ENCODE peak calls at places on chromosomes 7 and 10, in eight cellular contexts. O, I, P, D, Y, L, N and C are unnamed samples.

GRCh38 chr10:59606551-59606961 is 103.1 kb downstream of the SLC16A9 start:
- DNase-seq in D (peak; percentile 63), L (no peak), I (no peak), N (no peak), Y (no peak), P (no peak), O (no peak), C (no peak)

GRCh38 chr10:10677479-10677878 is 340.2 kb upstream of the CELF2 start:
- DNase-seq in O (peak; percentile 56), I (peak; percentile 43), N (peak; percentile 39), L (no peak), Y (peak; percentile 69), P (peak; percentile 55), D (peak; percentile 18), C (peak; percentile 65)

GRCh38 chr10:82815680-82816079 is 940.7 kb downstream of the NRG3 start:
- DNase-seq in I (no peak), D (no peak), Y (no peak), O (no peak), L (no peak), N (no peak), P (no peak), C (no peak)

GRCh38 chr10:74081192-74081803 is 69.3 kb downstream of the AP3M1 start:
- DNase-seq in L (no peak), P (peak; percentile 42), D (peak; percentile 94), I (peak; percentile 56), O (peak; percentile 62), N (no peak), Y (no peak), C (peak; percentile 36)

GRCh38 chr7:136033413-136034031 is 56.4 kb upstream of the MTPN start:
- DNase-seq in P (peak; percentile 16), D (no peak), N (no peak), I (no peak), Y (peak; percentile 40), L (no peak), O (no peak), C (no peak)

GRCh38 chr10:75062900-75063299 is 48.6 kb upstream of the SAMD8 start:
- DNase-seq in L (no peak), N (no peak), Y (no peak), P (no peak), D (no peak), O (no peak), I (no peak), C (no peak)

GRCh38 chr7:140525741-140526140 is 46.4 kb upstream of the MKRN1 start:
- DNase-seq in I (peak; percentile 32), L (no peak), N (no peak), O (peak; percentile 56), P (peak; percentile 63), Y (no peak), D (peak; percentile 83), C (no peak)

GRCh38 chr7:51022821-51023220 is 240.1 kb upstream of the GRB10 start:
- DNase-seq in N (no peak), I (no peak), O (no peak), L (peak; percentile 5), Y (no peak), D (no peak), P (no peak), C (no peak)

GRCh38 chr10:27525819-27526218 is 21.7 kb downstream of the RAB18 start:
- DNase-seq in Y (no peak), D (no peak), N (no peak), L (no peak), P (no peak), O (no peak), I (no peak), C (no peak)

GRCh38 chr7:98227939-98228338 is 16.7 kb downstream of the BHLHA15 start:
- DNase-seq in I (no peak), N (no peak), D (no peak), L (no peak), P (no peak), Y (no peak), O (no peak), C (no peak)

GRCh38 chr7:25289522-25289921 is 61.2 kb upstream of the NPVF start:
- DNase-seq in D (no peak), I (no peak), Y (no peak), L (no peak), O (no peak), N (no peak), P (no peak), C (no peak)

GRCh38 chr10:62178568-62178967 is 90.1 kb downstream of the RTKN2 start:
- DNase-seq in P (no peak), I (no peak), L (no peak), O (no peak), D (no peak), Y (no peak), N (no peak), C (no peak)

GRCh38 chr10:97685395-97685958 is 1.6 kb downstream of the AVPI1 start:
- DNase-seq in I (no peak), N (no peak), O (peak; percentile 54), D (peak; percentile 27), Y (no peak), L (no peak), P (peak; percentile 66), C (no peak)

DNA sequence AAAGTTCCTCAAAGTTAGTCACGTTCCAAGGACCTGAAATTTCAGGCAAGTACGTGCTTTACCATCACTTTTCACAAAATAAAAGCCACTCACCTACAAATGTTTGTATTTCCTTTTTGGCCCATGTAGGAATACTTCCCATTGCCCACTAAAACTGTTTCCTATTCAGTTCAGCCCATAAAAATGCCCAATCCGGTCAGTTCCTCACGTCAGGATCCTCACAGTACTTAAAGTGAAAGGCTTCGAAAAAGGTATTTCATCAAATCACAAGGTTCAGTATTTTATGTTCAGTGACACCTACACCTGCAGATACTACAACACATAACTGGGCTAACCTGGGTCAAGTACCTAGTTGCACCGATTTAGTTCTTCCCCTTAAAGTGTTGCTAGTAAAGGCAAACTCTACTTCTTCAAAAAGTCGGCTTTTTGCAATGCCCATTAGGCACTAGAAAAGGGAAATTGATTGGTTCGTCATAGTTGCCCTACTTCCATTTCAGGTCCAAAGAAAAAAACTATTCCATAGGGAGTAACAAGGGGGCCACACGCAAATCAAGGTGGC is 1.1 kb downstream of the SNX13 start:
- DNase-seq in N (no peak), I (no peak), L (no peak), D (peak; percentile 67), O (no peak), Y (no peak), P (no peak), C (no peak)
- H3K4me3 ChIP-seq in N (peak overlapping the region; percentile 97), I (peak overlapping the region; percentile 89), L (peak overlapping the region; percentile 80), D (peak overlapping the region; percentile 94), O (peak overlapping the region; percentile 80), Y (peak overlapping the region; percentile 91), P (peak overlapping the region; percentile 89), C (peak overlapping the region; percentile 89)

GRCh38 chr7:32073533-32073932 is 3.3 kb upstream of the PDE1C start:
- DNase-seq in L (no peak), D (no peak), Y (no peak), O (no peak), N (no peak), P (no peak), I (no peak), C (no peak)
- H3K27me3 ChIP-seq in L (peaks cover 34% of the 10 kb centered on the region), D (no peaks in the 10 kb centered on the region), Y (no peaks in the 10 kb centered on the region), O (no peaks in the 10 kb centered on the region), N (peaks cover 23% of the 10 kb centered on the region), P (peaks cover 55% of the 10 kb centered on the region), I (no peaks in the 10 kb centered on the region), C (no peaks in the 10 kb centered on the region)

GRCh38 chr10:5547684-5547933 is 22.8 kb downstream of the CALML3 start:
- DNase-seq in D (no peak), L (no peak), I (no peak), P (no peak), Y (no peak), N (peak; percentile 12), O (no peak), C (no peak)
- H3K27ac ChIP-seq in D (peak overlapping the region; percentile 100), L (peak overlapping the region; percentile 74), I (no peak overlapping the region), P (peak overlapping the region; percentile 88), Y (peak overlapping the region; percentile 64), N (peak overlapping the region; percentile 34), O (peak overlapping the region; percentile 96), C (peak overlapping the region; percentile 93)

GRCh38 chr7:151711435-151711872 is 165.5 kb downstream of the PRKAG2 start:
- DNase-seq in Y (no peak), O (no peak), L (no peak), N (no peak), I (no peak), D (no peak), P (no peak), C (no peak)
- H3K4me3 ChIP-seq in Y (no peak overlapping the region), O (no peak overlapping the region), L (no peak overlapping the region), N (no peak overlapping the region), I (no peak overlapping the region), D (no peak overlapping the region), P (no peak overlapping the region), C (no peak overlapping the region)

GRCh38 chr10:117136391-117136975 is 1.6 kb downstream of the VAX1 start:
- DNase-seq in L (no peak), I (no peak), Y (no peak), N (no peak), P (no peak), D (no peak), O (no peak), C (no peak)

GRCh38 chr10:117138838-117139580 is 939 bp upstream of the VAX1 start:
- DNase-seq in L (no peak), Y (no peak), P (no peak), D (peak; percentile 4), O (no peak), N (no peak), I (no peak), C (no peak)

GRCh38 chr10:117137911-117138642 is at the start of gene VAX1:
- DNase-seq in I (no peak), O (no peak), N (no peak), L (no peak), Y (no peak), D (peak; percentile 30), P (no peak), C (no peak)

GRCh38 chr10:117135480-117136140 is 2.5 kb downstream of the VAX1 start:
- DNase-seq in Y (no peak), P (no peak), L (no peak), I (no peak), O (no peak), N (no peak), D (no peak), C (no peak)

GRCh38 chr10:117137031-117137910 is 799 bp downstream of the VAX1 start:
- DNase-seq in L (no peak), N (no peak), P (no peak), I (no peak), D (peak; percentile 51), Y (no peak), O (no peak), C (no peak)
- H3K27me3 ChIP-seq in L (peaks cover 59% of the 10 kb centered on the region), N (peaks cover 95% of the 10 kb centered on the region), P (peaks cover 99% of the 10 kb centered on the region), I (no peaks in the 10 kb centered on the region), D (peaks cover 22% of the 10 kb centered on the region), Y (peaks cover 96% of the 10 kb centered on the region), O (no peaks in the 10 kb centered on the region), C (peaks cover 43% of the 10 kb centered on the region)

DNA sequence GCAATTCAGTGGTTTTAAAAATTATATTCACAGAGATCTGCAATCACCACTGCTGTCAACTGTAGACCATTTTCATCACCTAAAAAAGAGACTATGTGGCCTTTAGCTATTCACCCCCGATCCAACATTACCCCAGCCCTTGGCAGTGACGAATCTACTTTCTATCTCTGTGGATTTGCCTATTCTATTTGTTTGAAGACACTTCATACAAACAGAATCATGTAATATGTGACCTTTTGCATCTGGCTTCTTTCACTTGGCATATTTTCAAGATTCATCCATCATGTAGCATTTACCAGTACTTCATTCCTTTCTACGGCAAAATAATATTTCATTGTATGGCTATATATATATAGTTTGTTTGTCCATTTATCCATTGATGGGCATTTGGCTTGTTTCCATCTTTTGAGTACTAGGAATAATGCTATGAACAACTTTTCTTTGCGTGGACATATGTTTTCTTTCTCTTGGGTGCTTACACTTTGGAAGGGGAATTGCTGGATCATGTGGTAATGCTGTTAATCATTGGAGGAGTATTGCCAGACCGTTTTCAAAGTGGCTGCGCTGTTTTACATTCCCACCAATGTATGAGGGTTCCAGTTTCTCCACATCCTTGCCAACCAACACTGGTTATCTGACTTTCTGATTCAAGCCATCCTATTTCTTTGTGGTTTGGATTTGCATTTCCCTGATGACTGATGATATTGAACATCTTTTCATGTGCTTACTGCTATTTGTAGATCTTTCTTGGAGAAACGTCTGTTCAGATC is 22.3 kb downstream of the ADAMTS14 start:
- DNase-seq in I (no peak), P (no peak), O (no peak), Y (no peak), D (no peak), L (no peak), N (no peak), C (no peak)
- H3K27ac ChIP-seq in I (no peak overlapping the region), P (peak overlapping the region; percentile 10), O (peak overlapping the region; percentile 42), Y (no peak overlapping the region), D (no peak overlapping the region), L (no peak overlapping the region), N (no peak overlapping the region), C (no peak overlapping the region)